ENCODE peak calls at places on chromosomes 6 and 20, in seven cellular contexts. Z, V, U, A, C, K and B are unnamed samples.

GRCh38 chr6:120056085-120056484 is 706.5 kb upstream of the MAN1A1 start:
- DNase-seq in Z (no peak), V (no peak), U (no peak), A (no peak), C (no peak), K (no peak), B (no peak)

GRCh38 chr6:159594106-159594749 is 98.8 kb downstream of the SOD2 start:
- DNase-seq in Z (peak), V (no peak), U (no peak), A (no peak), C (no peak), K (no peak), B (no peak)

GRCh38 chr6:165674155-165675029 is 11.4 kb upstream of the PDE10A start:
- DNase-seq in Z (no peak), V (no peak), U (no peak), A (no peak), C (no peak), K (no peak), B (no peak)

GRCh38 chr6:18389479-18389878 is 2.3 kb downstream of the RNF144B start:
- DNase-seq in Z (no peak), V (no peak), U (no peak), A (no peak), C (no peak), K (no peak), B (peak)

GRCh38 chr20:931401-931800 is 15.3 kb upstream of the ANGPT4 start:
- DNase-seq in Z (no peak), V (no peak), U (no peak), A (no peak), C (no peak), K (no peak), B (no peak)

GRCh38 chr20:44739952-44740351 is 5.7 kb upstream of the KCNK15 start:
- DNase-seq in Z (no peak), V (no peak), U (peak), A (no peak), C (no peak), K (no peak), B (no peak)

GRCh38 chr6:16481680-16482079 is 243.3 kb downstream of the GMPR start:
- DNase-seq in Z (no peak), V (no peak), U (no peak), A (no peak), C (peak), K (peak), B (no peak)

GRCh38 chr6:140062042-140063041 is 687.9 kb upstream of the CITED2 start:
- DNase-seq in Z (peak), V (no peak), U (peak), A (no peak), C (no peak), K (no peak), B (peak)

GRCh38 chr6:40011844-40012243 is 77.6 kb upstream of the MOCS1 start:
- DNase-seq in Z (no peak), V (no peak), U (no peak), A (no peak), C (no peak), K (no peak), B (no peak)

GRCh38 chr6:35184580-35185301 is 29.0 kb upstream of the SCUBE3 start:
- DNase-seq in Z (no peak), V (no peak), U (no peak), A (no peak), C (no peak), K (no peak), B (no peak)

GRCh38 chr20:61356171-61356570 is 104.1 kb downstream of the CDH4 start:
- DNase-seq in Z (no peak), V (no peak), U (no peak), A (no peak), C (no peak), K (no peak), B (no peak)

GRCh38 chr6:166815629-166816028 is 140.7 kb downstream of the RNASET2 start:
- DNase-seq in Z (peak), V (no peak), U (no peak), A (no peak), C (no peak), K (no peak), B (no peak)